ENCODE peak calls at places on chromosomes 3 and 15, in seven cellular contexts. M is Ammon's horn, H is left colon, Y is NCI-H510A, U is GDM1, J is myocyte, E is NCI-H1092 treated with DMSO at 0.1 percent for 48 hours. X is an unnamed sample.

GRCh38 chr3:147191795-147192385 is 214.5 kb downstream of the ZIC4 start:
- DNase-seq in E (no peak), H (no peak), J (peak), M (peak), Y (peak), U (no peak), X (peak)

GRCh38 chr15:59674501-59674900 is 14.6 kb downstream of the BNIP2 start:
- DNase-seq in Y (no peak), J (no peak), U (no peak), H (no peak), E (no peak), M (no peak), X (no peak)

GRCh38 chr3:37147676-37148075 is 26.7 kb downstream of the LRRFIP2 start:
- DNase-seq in E (no peak), H (no peak), J (no peak), U (no peak), Y (no peak), M (no peak), X (no peak)

GRCh38 chr3:158095302-158095997 is 10.8 kb downstream of the SHOX2 start:
- DNase-seq in E (no peak), U (no peak), M (no peak), J (no peak), H (no peak), Y (no peak), X (no peak)

GRCh38 chr15:60004846-60005351 is 788 bp downstream of the FOXB1 start:
- DNase-seq in M (no peak), U (no peak), J (no peak), E (peak), H (no peak), Y (no peak), X (no peak)

GRCh38 chr3:38438421-38438820 is 15.3 kb upstream of the ACVR2B start:
- DNase-seq in E (no peak), H (no peak), U (peak), J (peak), Y (no peak), M (no peak), X (no peak)

GRCh38 chr15:87144775-87145174 is 1065.1 kb downstream of the AGBL1 start:
- DNase-seq in M (peak), J (no peak), U (no peak), Y (peak), E (peak), H (no peak), X (no peak)

GRCh38 chr15:89106200-89106599 is 17.9 kb downstream of the ABHD2 start:
- DNase-seq in H (no peak), Y (no peak), U (no peak), J (no peak), E (no peak), M (no peak), X (no peak)

GRCh38 chr3:149609595-149609994 is 48.2 kb downstream of the WWTR1 start:
- DNase-seq in E (no peak), M (no peak), J (no peak), H (no peak), U (no peak), Y (no peak), X (no peak)

GRCh38 chr15:85540085-85540797 is 159.8 kb downstream of the AKAP13 start:
- DNase-seq in M (no peak), U (no peak), Y (no peak), J (no peak), E (no peak), H (no peak), X (peak)

GRCh38 chr15:42456971-42457370 is 34.0 kb downstream of the ZNF106 start:
- DNase-seq in E (no peak), Y (no peak), H (no peak), U (no peak), J (peak), M (no peak), X (peak)

GRCh38 chr15:100083572-100083971 is 258.2 kb downstream of the ADAMTS17 start:
- DNase-seq in J (peak), Y (no peak), E (no peak), U (no peak), M (peak), H (no peak), X (no peak)

GRCh38 chr3:83968386-83968785 is 990.4 kb upstream of the CADM2 start:
- DNase-seq in U (no peak), H (no peak), Y (no peak), E (no peak), M (no peak), J (peak), X (no peak)

X was measured in SJCRH30.